ENCODE peak calls at places on chromosome 17, in five cellular contexts. One of them, this sample, is unnamed.

GRCh38 chr17:9715503-9716016 is 70.2 kb downstream of the USP43 start:
- DNase-seq in AG04450: no peak
- DNase-seq in choroid plexus epithelial cell: no peak
- DNase-seq in astrocyte of the spinal cord: no peak
- DNase-seq in bronchial epithelial cell: no peak
- DNase-seq in this sample: no peak

GRCh38 chr17:29177871-29178749 is 2.1 kb downstream of the MYO18A start:
- DNase-seq in AG04450: no peak
- DNase-seq in choroid plexus epithelial cell: no peak
- DNase-seq in astrocyte of the spinal cord: no peak
- DNase-seq in bronchial epithelial cell: no peak
- DNase-seq in this sample: no peak

GRCh38 chr17:19364699-19365498 is 2.4 kb upstream of the B9D1 start:
- DNase-seq in AG04450: no peak
- DNase-seq in choroid plexus epithelial cell: no peak
- DNase-seq in astrocyte of the spinal cord: no peak
- DNase-seq in bronchial epithelial cell: no peak
- DNase-seq in this sample: no peak

GRCh38 chr17:19935169-19935568 is 42.5 kb downstream of the AKAP10 start:
- DNase-seq in AG04450: no peak
- DNase-seq in choroid plexus epithelial cell: peak; percentile 47
- DNase-seq in astrocyte of the spinal cord: peak; percentile 23
- DNase-seq in bronchial epithelial cell: peak; percentile 30
- DNase-seq in this sample: no peak

GRCh38 chr17:65742433-65743312 is 181.2 kb upstream of the AXIN2 start:
- DNase-seq in AG04450: peak; percentile 48
- DNase-seq in choroid plexus epithelial cell: peak; percentile 78
- DNase-seq in astrocyte of the spinal cord: peak; percentile 93
- DNase-seq in bronchial epithelial cell: peak; percentile 79
- DNase-seq in this sample: peak; percentile 88

GRCh38 chr17:44351961-44352921 is 7.1 kb downstream of the GRN start:
- DNase-seq in AG04450: no peak
- DNase-seq in choroid plexus epithelial cell: no peak
- DNase-seq in astrocyte of the spinal cord: no peak
- DNase-seq in bronchial epithelial cell: no peak
- DNase-seq in this sample: no peak

GRCh38 chr17:56819431-56820145 is 14.1 kb downstream of the C17orf67 start:
- DNase-seq in AG04450: peak; percentile 18
- DNase-seq in choroid plexus epithelial cell: peak; percentile 75
- DNase-seq in astrocyte of the spinal cord: peak; percentile 67
- DNase-seq in bronchial epithelial cell: peak; percentile 72
- DNase-seq in this sample: peak; percentile 26

GRCh38 chr17:57068222-57068658 is 16.8 kb upstream of the AKAP1 start:
- DNase-seq in AG04450: no peak
- DNase-seq in choroid plexus epithelial cell: no peak
- DNase-seq in astrocyte of the spinal cord: no peak
- DNase-seq in bronchial epithelial cell: peak; percentile 64
- DNase-seq in this sample: no peak

GRCh38 chr17:4839965-4840892 is 7.1 kb downstream of the MINK1 start:
- DNase-seq in AG04450: no peak
- DNase-seq in choroid plexus epithelial cell: no peak
- DNase-seq in astrocyte of the spinal cord: no peak
- DNase-seq in bronchial epithelial cell: no peak
- DNase-seq in this sample: no peak

GRCh38 chr17:66043419-66043818 is 148.5 kb downstream of the CEP112 start:
- DNase-seq in AG04450: no peak
- DNase-seq in choroid plexus epithelial cell: no peak
- DNase-seq in astrocyte of the spinal cord: no peak
- DNase-seq in bronchial epithelial cell: no peak
- DNase-seq in this sample: no peak

GRCh38 chr17:3843935-3844516 is 2.0 kb downstream of the NCBP3 start:
- DNase-seq in AG04450: no peak
- DNase-seq in choroid plexus epithelial cell: peak; percentile 62
- DNase-seq in astrocyte of the spinal cord: peak; percentile 14
- DNase-seq in bronchial epithelial cell: peak; percentile 55
- DNase-seq in this sample: no peak

GRCh38 chr17:31532526-31532925 is 141.1 kb downstream of the RAB11FIP4 start:
- DNase-seq in AG04450: no peak
- DNase-seq in choroid plexus epithelial cell: no peak
- DNase-seq in astrocyte of the spinal cord: no peak
- DNase-seq in bronchial epithelial cell: no peak
- DNase-seq in this sample: no peak

GRCh38 chr17:39903158-39903884 is 15.1 kb downstream of the GSDMB start:
- DNase-seq in AG04450: no peak
- DNase-seq in choroid plexus epithelial cell: peak; percentile 64
- DNase-seq in astrocyte of the spinal cord: peak; percentile 2
- DNase-seq in bronchial epithelial cell: no peak
- DNase-seq in this sample: no peak

GRCh38 chr17:79630120-79630519 is 19.3 kb upstream of the RBFOX3 start:
- DNase-seq in AG04450: no peak
- DNase-seq in choroid plexus epithelial cell: no peak
- DNase-seq in astrocyte of the spinal cord: no peak
- DNase-seq in bronchial epithelial cell: no peak
- DNase-seq in this sample: no peak

GRCh38 chr17:31654936-31655335 is 204.1 kb downstream of the COPRS start:
- DNase-seq in AG04450: no peak
- DNase-seq in choroid plexus epithelial cell: no peak
- DNase-seq in astrocyte of the spinal cord: no peak
- DNase-seq in bronchial epithelial cell: peak; percentile 86
- DNase-seq in this sample: no peak

GRCh38 chr17:5516060-5516792 is 29.9 kb downstream of the MIS12 start:
- DNase-seq in AG04450: peak; percentile 97
- DNase-seq in choroid plexus epithelial cell: peak; percentile 98
- DNase-seq in astrocyte of the spinal cord: peak; percentile 97
- DNase-seq in bronchial epithelial cell: peak; percentile 90
- DNase-seq in this sample: peak; percentile 87

GRCh38 chr17:80028030-80028429 is 7.6 kb downstream of the TBC1D16 start:
- DNase-seq in AG04450: no peak
- DNase-seq in choroid plexus epithelial cell: no peak
- DNase-seq in astrocyte of the spinal cord: no peak
- DNase-seq in bronchial epithelial cell: no peak
- DNase-seq in this sample: no peak

GRCh38 chr17:62617894-62618472 is 9.5 kb upstream of the MRC2 start:
- DNase-seq in AG04450: no peak
- DNase-seq in choroid plexus epithelial cell: peak; percentile 76
- DNase-seq in astrocyte of the spinal cord: peak; percentile 45
- DNase-seq in bronchial epithelial cell: peak; percentile 46
- DNase-seq in this sample: no peak

GRCh38 chr17:16019347-16019746 is 19.7 kb downstream of the TTC19 start:
- DNase-seq in AG04450: no peak
- DNase-seq in choroid plexus epithelial cell: no peak
- DNase-seq in astrocyte of the spinal cord: no peak
- DNase-seq in bronchial epithelial cell: no peak
- DNase-seq in this sample: no peak

GRCh38 chr17:4719684-4720221 is 9.3 kb downstream of the ARRB2 start:
- DNase-seq in AG04450: no peak
- DNase-seq in choroid plexus epithelial cell: peak; percentile 56
- DNase-seq in astrocyte of the spinal cord: no peak
- DNase-seq in bronchial epithelial cell: no peak
- DNase-seq in this sample: no peak

GRCh38 chr17:68649324-68649723 is 48.2 kb upstream of the FAM20A start:
- DNase-seq in AG04450: no peak
- DNase-seq in choroid plexus epithelial cell: no peak
- DNase-seq in astrocyte of the spinal cord: no peak
- DNase-seq in bronchial epithelial cell: no peak
- DNase-seq in this sample: no peak

GRCh38 chr17:8892338-8892690 is 24.8 kb upstream of the PIK3R6 start:
- DNase-seq in AG04450: no peak
- DNase-seq in choroid plexus epithelial cell: no peak
- DNase-seq in astrocyte of the spinal cord: no peak
- DNase-seq in bronchial epithelial cell: no peak
- DNase-seq in this sample: no peak

GRCh38 chr17:36665417-36665816 is 64.0 kb downstream of the MRM1 start:
- DNase-seq in AG04450: no peak
- DNase-seq in choroid plexus epithelial cell: peak; percentile 5
- DNase-seq in astrocyte of the spinal cord: no peak
- DNase-seq in bronchial epithelial cell: peak; percentile 37
- DNase-seq in this sample: no peak

GRCh38 chr17:63649813-63650212 is 27.6 kb downstream of the MAP3K3 start:
- DNase-seq in AG04450: no peak
- DNase-seq in choroid plexus epithelial cell: no peak
- DNase-seq in astrocyte of the spinal cord: no peak
- DNase-seq in bronchial epithelial cell: no peak
- DNase-seq in this sample: no peak
- H3K4me3 ChIP-seq in AG04450: no peak overlapping the region
- H3K4me3 ChIP-seq in choroid plexus epithelial cell: no peak overlapping the region
- H3K4me3 ChIP-seq in astrocyte of the spinal cord: no peak overlapping the region
- H3K4me3 ChIP-seq in bronchial epithelial cell: no peak overlapping the region
- H3K4me3 ChIP-seq in this sample: no peak overlapping the region

GRCh38 chr17:58229881-58230280 is 8.5 kb upstream of the LPO start:
- DNase-seq in AG04450: no peak
- DNase-seq in choroid plexus epithelial cell: no peak
- DNase-seq in astrocyte of the spinal cord: no peak
- DNase-seq in bronchial epithelial cell: peak; percentile 75
- DNase-seq in this sample: no peak

GRCh38 chr17:58235821-58236220 is 2.6 kb upstream of the LPO start:
- DNase-seq in AG04450: no peak
- DNase-seq in choroid plexus epithelial cell: no peak
- DNase-seq in astrocyte of the spinal cord: no peak
- DNase-seq in bronchial epithelial cell: no peak
- DNase-seq in this sample: no peak

GRCh38 chr17:58231644-58232043 is 6.7 kb upstream of the LPO start:
- DNase-seq in AG04450: no peak
- DNase-seq in choroid plexus epithelial cell: no peak
- DNase-seq in astrocyte of the spinal cord: no peak
- DNase-seq in bronchial epithelial cell: no peak
- DNase-seq in this sample: no peak

GRCh38 chr17:58233547-58233946 is 4.8 kb upstream of the LPO start:
- DNase-seq in AG04450: no peak
- DNase-seq in choroid plexus epithelial cell: no peak
- DNase-seq in astrocyte of the spinal cord: no peak
- DNase-seq in bronchial epithelial cell: no peak
- DNase-seq in this sample: no peak

GRCh38 chr17:58232707-58233156 is 5.7 kb upstream of the LPO start:
- DNase-seq in AG04450: peak; percentile 27
- DNase-seq in choroid plexus epithelial cell: peak; percentile 85
- DNase-seq in astrocyte of the spinal cord: peak; percentile 65
- DNase-seq in bronchial epithelial cell: peak; percentile 94
- DNase-seq in this sample: no peak
- TF ChIP-seq CTCF in AG04450: no peak
- TF ChIP-seq CTCF in choroid plexus epithelial cell: peak; percentile 9
- TF ChIP-seq CTCF in astrocyte of the spinal cord: no peak
- TF ChIP-seq CTCF in bronchial epithelial cell: no peak
- TF ChIP-seq CTCF in this sample: no peak

GRCh38 chr17:50029185-50029584 is 26.7 kb upstream of the ITGA3 start:
- DNase-seq in AG04450: no peak
- DNase-seq in choroid plexus epithelial cell: no peak
- DNase-seq in astrocyte of the spinal cord: no peak
- DNase-seq in bronchial epithelial cell: no peak
- DNase-seq in this sample: no peak

GRCh38 chr17:50028207-50029120 is 27.4 kb upstream of the ITGA3 start:
- DNase-seq in AG04450: no peak
- DNase-seq in choroid plexus epithelial cell: peak; percentile 46
- DNase-seq in astrocyte of the spinal cord: peak; percentile 61
- DNase-seq in bronchial epithelial cell: peak; percentile 94
- DNase-seq in this sample: no peak

GRCh38 chr17:50027639-50028206 is 28.2 kb upstream of the ITGA3 start:
- DNase-seq in AG04450: peak; percentile 75
- DNase-seq in choroid plexus epithelial cell: peak; percentile 93
- DNase-seq in astrocyte of the spinal cord: peak; percentile 96
- DNase-seq in bronchial epithelial cell: peak; percentile 99
- DNase-seq in this sample: peak; percentile 82

GRCh38 chr17:50026046-50026675 is 29.7 kb upstream of the ITGA3 start:
- DNase-seq in AG04450: no peak
- DNase-seq in choroid plexus epithelial cell: no peak
- DNase-seq in astrocyte of the spinal cord: no peak
- DNase-seq in bronchial epithelial cell: no peak
- DNase-seq in this sample: no peak

DNA sequence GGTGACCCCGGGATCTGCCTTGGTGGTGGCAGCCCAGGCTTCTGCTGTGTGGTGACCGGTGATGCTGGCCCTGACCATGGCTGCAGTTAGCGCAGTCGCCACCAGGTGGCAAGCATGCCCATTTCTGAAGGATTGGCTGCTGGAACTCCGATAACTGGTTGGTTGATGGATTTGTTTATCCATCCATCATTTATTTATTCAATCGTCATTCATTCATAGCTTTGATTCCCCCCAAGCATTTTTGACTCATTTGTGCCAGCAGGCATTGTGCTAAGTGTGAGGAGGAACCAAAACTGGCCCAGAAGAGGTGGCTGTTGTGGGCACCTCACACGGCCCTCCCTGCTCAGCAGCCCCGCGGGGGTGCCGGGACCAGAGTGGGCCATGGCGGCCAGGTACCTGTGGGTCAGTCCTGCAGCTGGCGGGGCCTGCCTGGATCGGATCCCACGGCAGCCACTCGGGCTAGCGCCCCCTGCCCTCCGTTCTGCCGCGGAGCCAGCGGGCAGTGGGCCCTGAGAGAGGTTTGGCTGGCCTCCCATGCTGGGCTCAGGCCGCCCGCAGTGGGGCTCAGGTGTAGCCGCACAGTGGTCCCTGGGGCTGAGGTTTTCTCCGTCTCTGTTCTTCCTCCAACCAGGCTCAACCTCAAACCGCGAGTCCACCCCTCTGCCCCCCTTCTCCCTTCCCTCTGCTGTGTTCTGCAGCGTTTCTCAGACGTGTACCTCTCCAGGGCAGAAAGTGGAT is 28.8 kb upstream of the ITGA3 start:
- DNase-seq in AG04450: no peak
- DNase-seq in choroid plexus epithelial cell: peak; percentile 90
- DNase-seq in astrocyte of the spinal cord: peak; percentile 77
- DNase-seq in bronchial epithelial cell: peak; percentile 89
- DNase-seq in this sample: peak; percentile 76
- H3K4me3 ChIP-seq in AG04450: peak overlapping the region; percentile 51
- H3K4me3 ChIP-seq in choroid plexus epithelial cell: peak overlapping the region; percentile 26
- H3K4me3 ChIP-seq in astrocyte of the spinal cord: peak overlapping the region; percentile 4
- H3K4me3 ChIP-seq in bronchial epithelial cell: peak overlapping the region; percentile 27
- H3K4me3 ChIP-seq in this sample: no peak overlapping the region

DNA sequence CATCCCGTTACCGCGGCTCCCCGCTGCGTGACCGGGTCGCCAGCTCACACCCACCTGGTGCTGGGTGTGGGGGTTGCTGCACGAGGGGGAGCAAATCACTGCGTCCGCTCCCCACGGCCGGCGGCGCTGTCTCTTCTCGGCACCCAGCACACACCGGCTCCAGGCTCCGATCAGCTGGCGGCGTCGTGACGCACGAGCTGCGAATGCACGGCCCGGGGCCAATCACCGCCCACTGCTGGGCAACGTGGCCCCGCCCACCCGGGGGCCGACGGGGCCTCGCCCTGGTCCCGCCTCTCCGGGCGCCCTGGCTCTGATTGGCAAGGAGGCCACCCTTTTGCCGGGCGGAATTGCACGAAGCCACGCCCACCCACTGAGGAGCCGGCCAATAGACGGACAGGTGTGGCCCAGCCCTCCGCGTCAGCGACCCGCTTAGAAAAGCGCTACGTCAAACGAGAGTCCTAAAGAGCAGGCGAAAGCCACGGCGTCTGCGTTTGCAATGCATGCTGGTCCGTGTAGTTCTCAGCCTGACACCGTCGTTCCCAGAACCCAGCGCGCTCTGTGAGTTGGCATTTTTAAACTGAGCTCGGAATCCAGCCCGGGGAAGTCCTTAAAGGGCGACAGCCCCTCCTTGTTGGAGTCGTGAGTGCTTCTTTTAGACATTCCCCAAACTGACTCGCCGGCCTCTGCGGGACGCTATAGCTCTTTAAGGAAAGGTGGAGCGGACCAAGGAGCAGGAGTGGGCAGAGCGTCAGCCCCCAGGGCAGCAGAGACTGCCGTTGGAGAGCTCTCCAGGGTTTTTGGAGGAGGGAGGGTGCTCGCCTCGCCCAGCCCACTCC is 6.1 kb upstream of the TLCD2 start:
- DNase-seq in AG04450: peak; percentile 100
- DNase-seq in choroid plexus epithelial cell: peak; percentile 100
- DNase-seq in astrocyte of the spinal cord: peak; percentile 100
- DNase-seq in bronchial epithelial cell: peak; percentile 100
- DNase-seq in this sample: peak; percentile 100
- TF ChIP-seq CTCF in AG04450: peak; percentile 19
- TF ChIP-seq CTCF in choroid plexus epithelial cell: peak; percentile 32
- TF ChIP-seq CTCF in astrocyte of the spinal cord: peak; percentile 14
- TF ChIP-seq CTCF in bronchial epithelial cell: peak; percentile 23
- TF ChIP-seq CTCF in this sample: peak; percentile 6

This sample was measured in astrocyte of the cerebellum.